ENCODE peak calls at places on chromosomes 11 and 22, in four cellular contexts. S is A549, R is HepG2, E is K562. T is an unnamed sample.

GRCh38 chr11:121354192-121354591 is 61.6 kb downstream of the SC5D start:
- DNase-seq in S (no peak), R (no peak), E (no peak), T (no peak)

GRCh38 chr11:130674686-130675085 is 226.2 kb downstream of the ADAMTS15 start:
- DNase-seq in S (no peak), R (no peak), E (no peak), T (no peak)

GRCh38 chr11:10561043-10561818 is 7.2 kb downstream of the LYVE1 start:
- DNase-seq in S (no peak), R (peak; percentile 13), E (no peak), T (no peak)

GRCh38 chr11:61967924-61968757 is 707 bp upstream of the FTH1 start:
- DNase-seq in S (no peak), R (peak; percentile 53), E (peak; percentile 31), T (peak; percentile 62)

GRCh38 chr11:128391809-128392208 is 195.5 kb downstream of the ETS1 start:
- DNase-seq in S (no peak), R (no peak), E (no peak), T (no peak)

GRCh38 chr11:102367364-102367763 is 20.4 kb downstream of the BIRC2 start:
- DNase-seq in S (peak; percentile 10), R (no peak), E (peak; percentile 10), T (no peak)

GRCh38 chr11:68750988-68751325 is 363 bp downstream of the TESMIN start:
- DNase-seq in S (no peak), R (no peak), E (no peak), T (no peak)

GRCh38 chr11:70326365-70326803 is 55.9 kb downstream of the PPFIA1 start:
- DNase-seq in S (no peak), R (no peak), E (no peak), T (no peak)

GRCh38 chr11:46724088-46724487 is 5.1 kb downstream of the F2 start:
- DNase-seq in S (no peak), R (no peak), E (no peak), T (no peak)

GRCh38 chr11:3857628-3858027 is 2.2 kb downstream of the STIM1 start:
- DNase-seq in S (no peak), R (peak; percentile 48), E (no peak), T (no peak)

GRCh38 chr22:32932176-32932575 is 126.0 kb downstream of the SYN3 start:
- DNase-seq in S (no peak), R (peak; percentile 31), E (no peak), T (no peak)

GRCh38 chr11:77069969-77070582 is 3.3 kb downstream of the CAPN5 start:
- DNase-seq in S (no peak), R (no peak), E (no peak), T (no peak)

GRCh38 chr11:396948-397548 is 3.0 kb downstream of the PKP3 start:
- DNase-seq in S (no peak), R (peak; percentile 63), E (no peak), T (no peak)

GRCh38 chr11:10181811-10182210 is 112.2 kb downstream of the SBF2 start:
- DNase-seq in S (peak; percentile 8), R (peak; percentile 32), E (no peak), T (no peak)

GRCh38 chr11:14148653-14149273 is 186.2 kb downstream of the SPON1 start:
- DNase-seq in S (peak; percentile 10), R (peak; percentile 16), E (peak; percentile 14), T (no peak)

GRCh38 chr11:75337195-75337654 is 14.2 kb downstream of the ARRB1 start:
- DNase-seq in S (no peak), R (no peak), E (no peak), T (no peak)

DNA sequence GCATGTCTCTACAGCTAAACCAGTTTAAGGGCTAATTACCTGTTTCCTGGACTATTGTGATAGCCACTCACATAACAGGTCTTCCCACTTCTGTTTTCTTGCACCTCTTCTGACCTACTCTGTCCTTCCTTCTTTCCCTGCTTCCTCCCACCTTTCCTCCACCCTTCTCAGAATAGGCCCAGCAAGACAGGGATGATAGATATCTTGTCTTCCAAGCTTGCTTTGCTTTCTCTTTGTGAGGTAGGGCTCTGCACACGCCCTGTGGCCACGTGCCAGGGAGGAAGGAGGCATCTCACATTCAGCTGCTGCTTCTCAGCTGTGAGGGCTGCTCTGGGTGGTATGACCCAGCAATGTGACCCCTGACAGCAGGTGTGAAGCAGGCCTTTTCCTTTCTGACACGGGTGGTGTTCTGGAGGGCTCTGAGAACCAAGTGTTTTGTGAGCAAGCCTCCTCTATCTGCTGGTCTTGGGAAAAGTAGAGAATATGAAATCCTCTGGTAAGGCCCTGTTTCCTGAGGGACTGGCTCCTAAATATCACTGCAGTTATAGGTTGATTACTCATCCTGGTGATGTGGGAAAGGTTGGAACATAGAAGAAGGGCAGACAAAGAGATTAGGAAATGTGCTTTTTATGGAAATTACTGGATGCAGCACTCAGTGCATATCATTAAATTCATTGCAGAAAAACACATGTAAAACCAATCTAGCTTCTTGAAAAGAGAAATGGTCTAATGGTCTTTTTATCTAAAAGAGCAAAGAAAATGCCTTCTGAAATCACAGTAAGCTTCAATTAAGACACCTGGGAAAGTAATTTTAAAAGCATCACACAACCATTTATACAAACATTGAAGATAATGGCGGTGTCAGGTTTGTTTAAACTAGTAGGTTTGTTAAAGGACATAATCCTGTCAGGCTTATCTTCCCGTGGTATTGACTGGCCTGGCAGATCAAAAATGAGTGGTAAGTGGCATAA is 8.5 kb downstream of the AMOTL1 start:
- DNase-seq in S (no peak), R (no peak), E (no peak), T (no peak)
- TF ChIP-seq MAX in S (peak; percentile 23), R (no peak), E (peak; percentile 54), T (no peak)

DNA sequence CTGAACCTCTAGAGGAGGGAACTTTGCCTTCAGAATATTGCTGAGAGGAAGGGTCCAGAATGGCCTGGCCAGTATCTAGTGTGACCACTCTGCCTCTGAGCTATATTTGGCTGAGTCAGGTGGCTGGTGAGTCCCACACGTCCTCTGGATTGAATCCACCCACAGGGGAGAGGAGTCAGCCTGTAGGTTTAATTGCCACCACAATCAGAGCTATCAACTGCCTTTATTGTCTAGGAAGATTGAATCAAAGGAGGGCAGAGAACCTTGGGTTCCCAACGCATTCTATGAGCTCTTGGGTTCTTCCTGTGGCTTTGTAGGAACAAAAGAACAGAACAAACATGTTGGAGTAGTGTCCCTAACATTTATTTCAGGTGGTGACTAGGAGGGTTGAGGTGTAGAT is 67.7 kb downstream of the ST3GAL4 start:
- DNase-seq in S (no peak), R (no peak), E (no peak), T (no peak)
- TF ChIP-seq BHLHE40 in S (no peak), R (no peak), E (no peak), T (no peak)

GRCh38 chr11:118845369-118845768 is 38.3 kb upstream of the CXCR5 start:
- DNase-seq in S (no peak), R (no peak), E (peak; percentile 41), T (no peak)
- TF ChIP-seq MAX in S (no peak), R (no peak), E (no peak), T (no peak)

GRCh38 chr11:113553235-113553634 is 78.0 kb upstream of the DRD2 start:
- DNase-seq in S (no peak), R (no peak), E (no peak), T (no peak)
- TF ChIP-seq BHLHE40 in S (no peak), R (no peak), E (no peak), T (no peak)

DNA sequence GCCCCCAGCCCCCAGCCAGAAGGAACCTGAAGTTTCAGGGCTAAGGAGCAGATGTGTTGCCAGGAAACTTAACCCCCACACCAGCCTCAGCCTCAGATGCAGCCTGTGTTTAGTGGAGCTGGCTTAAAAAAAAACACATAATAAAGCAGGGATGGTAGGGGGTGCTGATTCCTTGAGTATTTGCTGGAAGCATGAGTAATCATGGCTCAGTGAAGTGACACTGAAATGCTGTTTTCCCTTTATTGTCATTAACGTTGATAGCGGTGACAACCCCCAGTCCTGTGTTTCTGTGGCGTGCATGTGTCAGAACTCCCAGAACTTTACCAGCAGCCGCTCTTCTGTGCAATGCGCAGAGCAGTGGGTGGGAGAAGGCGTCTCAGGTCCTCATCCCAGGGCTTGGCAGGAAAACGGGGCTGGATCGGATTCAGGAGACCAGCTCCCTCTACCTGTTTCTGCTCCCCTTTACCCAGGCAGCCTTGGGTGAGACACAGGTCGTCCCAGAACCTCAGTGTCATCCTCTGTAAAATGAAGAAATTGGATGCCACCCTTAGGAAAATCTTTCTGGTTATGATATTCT is 1282.1 kb downstream of the TBC1D22A start:
- DNase-seq in S (no peak), R (no peak), E (no peak), T (no peak)
- TF ChIP-seq MAX in S (no peak), R (no peak), E (no peak), T (no peak)

GRCh38 chr22:20550851-20551744 is 43.7 kb downstream of the MED15 start:
- DNase-seq in S (no peak), R (no peak), E (no peak), T (peak; percentile 12)
- TF ChIP-seq BHLHE40 in S (no peak), R (no peak), E (no peak), T (no peak)

DNA sequence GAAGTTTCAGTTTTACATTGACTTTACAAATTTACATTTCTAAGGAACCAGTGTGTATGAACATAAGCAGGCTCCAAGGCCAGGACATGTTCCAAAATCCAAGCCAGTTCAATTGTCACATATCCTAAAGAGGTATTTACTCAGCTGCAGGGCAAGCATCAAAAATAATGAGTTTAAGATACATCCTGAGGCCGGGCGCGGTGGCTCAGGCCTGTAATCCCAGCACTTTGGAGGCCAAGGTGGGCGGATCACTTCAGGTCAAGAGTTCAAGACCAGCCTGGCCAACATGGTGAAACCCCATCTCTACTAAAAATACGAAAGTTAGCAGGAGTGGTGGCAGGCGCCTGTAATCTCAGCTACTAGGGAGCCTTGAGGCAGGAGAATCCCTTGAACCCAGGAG is 39.0 kb upstream of the AKIP1 start:
- DNase-seq in S (no peak), R (no peak), E (no peak), T (no peak)
- TF ChIP-seq MAX in S (no peak), R (no peak), E (no peak), T (no peak)

DNA sequence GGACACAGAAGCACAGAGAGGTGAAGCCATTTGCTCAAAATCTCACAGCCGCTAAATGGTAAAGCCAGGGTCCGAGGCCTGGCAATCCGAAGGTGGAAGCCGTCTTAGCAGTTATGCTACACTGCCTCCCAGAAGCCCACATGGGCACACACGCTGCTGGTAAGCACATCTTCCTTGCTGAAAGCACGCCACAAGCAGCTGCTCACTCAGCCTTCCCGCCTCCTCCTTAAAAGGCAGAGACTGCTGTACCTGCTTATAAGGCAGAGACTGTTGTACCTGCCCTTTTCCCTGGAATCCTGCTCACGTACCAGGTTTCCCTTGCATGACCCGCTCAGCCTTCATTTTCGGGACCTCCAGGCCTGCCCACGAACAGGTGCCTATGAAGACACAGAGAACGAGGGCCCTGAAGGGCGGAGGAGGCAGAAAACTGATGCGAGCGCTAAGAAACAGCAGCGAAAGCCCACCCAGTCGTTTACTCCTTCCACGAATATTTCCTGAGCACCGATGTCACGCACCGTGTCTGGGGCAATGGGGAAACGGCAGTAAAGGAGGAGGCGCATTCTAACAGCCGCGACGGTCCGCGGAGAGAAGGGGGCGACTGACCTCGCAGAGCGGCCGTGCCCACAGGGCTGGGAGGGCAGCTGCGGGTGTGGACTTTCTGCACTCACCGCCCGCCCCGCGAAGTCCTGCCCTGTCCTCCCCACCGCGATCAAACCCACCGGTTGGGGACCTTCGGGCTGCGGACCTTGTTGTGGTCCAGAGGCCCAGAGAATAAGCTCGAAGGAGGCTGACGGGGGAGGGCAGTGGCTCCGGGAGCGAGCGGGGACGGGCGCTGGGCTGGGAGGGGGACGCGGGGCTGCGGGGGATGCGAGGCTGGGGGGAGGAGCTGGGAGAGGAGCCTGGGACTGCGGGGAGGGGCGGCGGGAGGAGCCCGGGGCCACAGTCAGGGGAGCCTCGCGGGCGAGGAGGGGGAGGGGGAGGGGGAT is 12.9 kb downstream of the SPATA19 start:
- DNase-seq in S (no peak), R (no peak), E (no peak), T (no peak)
- TF ChIP-seq BHLHE40 in S (no peak), R (no peak), E (no peak), T (no peak)